ENCODE peak calls at places on chromosomes 13 and 19, in nine cellular contexts. V is T1000; K is MV-4-11; A is hepatic stellate cell; N is stomach; D is activated T-helper 9 cell treated with anti-CD3 and anti-CD28 coated beads, Interleukin-2, amount 50 U/mL, for 16 hours; I is adrenal gland; J is frontal cortex; L is astrocyte of the spinal cord. E is an unnamed sample.

GRCh38 chr19:3482507-3483225 is 575 bp downstream of the SMIM44 start:
- DNase-seq in N (peak; percentile 79), V (no peak), K (no peak), I (no peak), A (no peak), L (no peak), D (no peak), J (no peak), E (no peak)

GRCh38 chr13:32150794-32151193 is 119.2 kb downstream of the FRY start:
- DNase-seq in I (peak; percentile 53), N (no peak), L (peak; percentile 78), J (no peak), A (no peak), V (no peak), K (no peak), D (no peak), E (no peak)

GRCh38 chr13:22757530-22758120 is 423.2 kb upstream of the SGCG start:
- DNase-seq in L (peak; percentile 4), J (no peak), N (no peak), K (no peak), A (no peak), V (no peak), I (no peak), D (no peak), E (no peak)

GRCh38 chr13:32881074-32881791 is 135.0 kb upstream of the KL start:
- DNase-seq in D (no peak), K (peak; percentile 77), L (peak; percentile 85), A (no peak), I (no peak), J (no peak), N (no peak), V (no peak), E (peak; percentile 77)

GRCh38 chr13:34432234-34432633 is 509.8 kb upstream of the NBEA start:
- DNase-seq in D (no peak), I (no peak), L (no peak), V (no peak), A (no peak), J (no peak), N (no peak), K (no peak), E (no peak)

GRCh38 chr19:18135712-18136584 is 17.0 kb upstream of the PIK3R2 start:
- DNase-seq in D (no peak), J (no peak), V (no peak), K (no peak), A (no peak), N (no peak), I (no peak), L (no peak), E (no peak)

GRCh38 chr13:112446867-112447266 is 70.7 kb downstream of the SPACA7 start:
- DNase-seq in L (no peak), J (no peak), V (no peak), D (no peak), I (no peak), N (no peak), K (no peak), A (no peak), E (no peak)

GRCh38 chr19:49592486-49593232 is 1.7 kb downstream of the PRR12 start:
- DNase-seq in I (peak; percentile 28), A (peak; percentile 45), N (no peak), J (peak; percentile 51), V (no peak), D (no peak), K (no peak), L (no peak), E (peak; percentile 14)

GRCh38 chr13:75480691-75481175 is 1.2 kb downstream of the TBC1D4 start:
- DNase-seq in N (peak; percentile 80), V (no peak), A (peak; percentile 26), D (no peak), K (no peak), J (no peak), I (peak; percentile 70), L (peak; percentile 58), E (peak; percentile 34)

GRCh38 chr19:46049597-46049996 is 8.8 kb upstream of the IGFL4 start:
- DNase-seq in N (no peak), V (no peak), L (no peak), D (no peak), J (no peak), A (no peak), K (no peak), I (no peak), E (no peak)

GRCh38 chr13:20137875-20138274 is 23.0 kb downstream of the GJA3 start:
- DNase-seq in D (no peak), L (no peak), V (no peak), N (no peak), I (no peak), K (no peak), A (no peak), J (no peak), E (no peak)

GRCh38 chr13:21979156-21979819 is 308.4 kb downstream of the FGF9 start:
- DNase-seq in L (no peak), I (no peak), D (no peak), V (no peak), N (no peak), J (no peak), A (no peak), K (no peak), E (no peak)

GRCh38 chr19:38701455-38702063 is 42.7 kb downstream of the CAPN12 start:
- DNase-seq in A (no peak), J (no peak), V (no peak), L (no peak), D (no peak), K (no peak), N (no peak), I (peak; percentile 78), E (no peak)

GRCh38 chr13:100533588-100534041 is 55.0 kb downstream of the GGACT start:
- DNase-seq in L (no peak), I (no peak), D (no peak), J (no peak), N (peak; percentile 77), A (no peak), V (no peak), K (no peak), E (no peak)

GRCh38 chr19:54469496-54469934 is 3.6 kb downstream of the CDC42EP5 start:
- DNase-seq in V (no peak), N (peak; percentile 70), K (no peak), D (no peak), L (no peak), I (peak; percentile 68), J (peak; percentile 27), A (no peak), E (no peak)

GRCh38 chr19:8629184-8629583 is 1.2 kb upstream of the NFILZ start:
- DNase-seq in I (no peak), D (no peak), N (no peak), A (no peak), L (no peak), J (no peak), V (no peak), K (no peak), E (no peak)

GRCh38 chr13:98507060-98507797 is 69.7 kb downstream of the STK24 start:
- DNase-seq in A (no peak), I (peak; percentile 64), N (peak; percentile 86), D (no peak), V (no peak), K (no peak), J (no peak), L (peak; percentile 56), E (no peak)

GRCh38 chr19:53808710-53809125 is 15.4 kb downstream of the NLRP12 start:
- DNase-seq in K (peak; percentile 76), L (peak; percentile 24), I (no peak), A (peak; percentile 27), D (no peak), J (no peak), N (no peak), V (no peak), E (no peak)

GRCh38 chr19:38228491-38229439 is 4.7 kb upstream of the DPF1 start:
- DNase-seq in A (peak; percentile 59), D (no peak), K (no peak), V (no peak), N (no peak), L (no peak), I (no peak), J (peak; percentile 72), E (no peak)

GRCh38 chr13:99895999-99896695 is 75.4 kb downstream of the ZIC5 start:
- DNase-seq in N (no peak), D (no peak), K (no peak), V (no peak), I (no peak), L (no peak), J (no peak), A (no peak), E (peak; percentile 21)

GRCh38 chr13:105929486-105929885 is 606.0 kb downstream of the EFNB2 start:
- DNase-seq in K (no peak), A (no peak), I (no peak), D (no peak), V (no peak), N (no peak), J (no peak), L (no peak), E (no peak)

GRCh38 chr19:42846597-42846996 is 32.9 kb downstream of the PSG1 start:
- DNase-seq in V (no peak), A (no peak), I (no peak), N (no peak), K (no peak), J (no peak), L (no peak), D (no peak), E (no peak)

GRCh38 chr13:75968103-75968838 is 332.1 kb downstream of the LMO7 start:
- DNase-seq in J (no peak), N (no peak), I (no peak), L (no peak), A (no peak), K (no peak), V (no peak), D (no peak), E (no peak)

GRCh38 chr13:37453246-37453645 is 145.3 kb downstream of the POSTN start:
- DNase-seq in L (no peak), A (peak; percentile 12), D (no peak), J (no peak), I (no peak), V (no peak), N (no peak), K (no peak), E (no peak)

GRCh38 chr19:34217952-34218817 is 36.2 kb upstream of the GARRE1 start:
- DNase-seq in K (peak; percentile 99), L (peak; percentile 98), J (no peak), V (peak; percentile 44), I (no peak), D (peak; percentile 39), N (peak; percentile 39), A (peak; percentile 59), E (no peak)

GRCh38 chr13:42750858-42751257 is 30.5 kb upstream of the FAM216B start:
- DNase-seq in N (no peak), I (no peak), A (no peak), K (no peak), D (no peak), J (no peak), L (no peak), V (no peak), E (no peak)

GRCh38 chr19:6127716-6128335 is 7.6 kb upstream of the ACSBG2 start:
- DNase-seq in N (no peak), A (no peak), K (no peak), J (no peak), L (no peak), D (no peak), V (no peak), I (no peak), E (no peak)